ENCODE peak calls at places on chromosomes 3 and 15, in eight cellular contexts. One of them, this sample, is unnamed.

GRCh38 chr15:77538793-77539487 is 93.8 kb downstream of the LINGO1 start:
- DNase-seq in OCI-LY7: no peak
- DNase-seq in astrocyte: no peak
- DNase-seq in GM23248: no peak
- DNase-seq in IMR-90: no peak
- DNase-seq in endothelial cell of umbilical vein: no peak
- DNase-seq in PC-3: no peak
- DNase-seq in hepatocyte: no peak
- DNase-seq in this sample: no peak

GRCh38 chr3:69161587-69162196 is 39.3 kb upstream of the LMOD3 start:
- DNase-seq in hepatocyte: peak; percentile 71
- DNase-seq in endothelial cell of umbilical vein: peak; percentile 65
- DNase-seq in GM23248: peak; percentile 69
- DNase-seq in IMR-90: peak; percentile 53
- DNase-seq in OCI-LY7: peak; percentile 54
- DNase-seq in PC-3: peak; percentile 52
- DNase-seq in astrocyte: no peak
- DNase-seq in this sample: peak; percentile 29

GRCh38 chr15:62730825-62731224 is 311.7 kb upstream of the TPM1 start:
- DNase-seq in astrocyte: no peak
- DNase-seq in GM23248: no peak
- DNase-seq in OCI-LY7: no peak
- DNase-seq in endothelial cell of umbilical vein: no peak
- DNase-seq in hepatocyte: no peak
- DNase-seq in IMR-90: no peak
- DNase-seq in PC-3: no peak
- DNase-seq in this sample: no peak

GRCh38 chr15:74431645-74432044 is 2.1 kb downstream of the SEMA7A start:
- DNase-seq in PC-3: peak; percentile 24
- DNase-seq in endothelial cell of umbilical vein: no peak
- DNase-seq in IMR-90: no peak
- DNase-seq in astrocyte: no peak
- DNase-seq in OCI-LY7: no peak
- DNase-seq in hepatocyte: no peak
- DNase-seq in GM23248: peak; percentile 44
- DNase-seq in this sample: no peak

GRCh38 chr3:29239377-29239776 is 41.5 kb upstream of the RBMS3 start:
- DNase-seq in IMR-90: peak; percentile 18
- DNase-seq in endothelial cell of umbilical vein: peak; percentile 22
- DNase-seq in astrocyte: no peak
- DNase-seq in PC-3: peak; percentile 20
- DNase-seq in GM23248: no peak
- DNase-seq in hepatocyte: no peak
- DNase-seq in OCI-LY7: no peak
- DNase-seq in this sample: no peak

GRCh38 chr3:172848910-172849309 is 98.4 kb downstream of the ECT2 start:
- DNase-seq in hepatocyte: no peak
- DNase-seq in IMR-90: peak; percentile 10
- DNase-seq in GM23248: peak; percentile 83
- DNase-seq in endothelial cell of umbilical vein: peak; percentile 63
- DNase-seq in OCI-LY7: no peak
- DNase-seq in astrocyte: peak; percentile 80
- DNase-seq in PC-3: no peak
- DNase-seq in this sample: no peak

GRCh38 chr3:50675179-50676030 is 678 bp downstream of the DOCK3 start:
- DNase-seq in astrocyte: no peak
- DNase-seq in IMR-90: no peak
- DNase-seq in PC-3: no peak
- DNase-seq in GM23248: peak; percentile 36
- DNase-seq in hepatocyte: peak; percentile 54
- DNase-seq in endothelial cell of umbilical vein: no peak
- DNase-seq in OCI-LY7: peak; percentile 10
- DNase-seq in this sample: peak; percentile 67

GRCh38 chr3:492586-493296 is 296.2 kb downstream of the CHL1 start:
- DNase-seq in GM23248: no peak
- DNase-seq in hepatocyte: peak; percentile 35
- DNase-seq in IMR-90: no peak
- DNase-seq in endothelial cell of umbilical vein: no peak
- DNase-seq in PC-3: no peak
- DNase-seq in OCI-LY7: no peak
- DNase-seq in astrocyte: no peak
- DNase-seq in this sample: no peak

GRCh38 chr3:50010959-50011358 is 71.0 kb downstream of the RBM6 start:
- DNase-seq in GM23248: peak; percentile 47
- DNase-seq in OCI-LY7: no peak
- DNase-seq in endothelial cell of umbilical vein: no peak
- DNase-seq in hepatocyte: no peak
- DNase-seq in IMR-90: peak; percentile 62
- DNase-seq in PC-3: peak; percentile 65
- DNase-seq in astrocyte: peak; percentile 37
- DNase-seq in this sample: no peak

GRCh38 chr3:105398407-105398806 is 31.7 kb downstream of the ALCAM start:
- DNase-seq in endothelial cell of umbilical vein: no peak
- DNase-seq in hepatocyte: no peak
- DNase-seq in IMR-90: no peak
- DNase-seq in astrocyte: no peak
- DNase-seq in PC-3: peak; percentile 26
- DNase-seq in OCI-LY7: no peak
- DNase-seq in GM23248: no peak
- DNase-seq in this sample: no peak

GRCh38 chr15:71596672-71597071 is 213.7 kb upstream of the NR2E3 start:
- DNase-seq in endothelial cell of umbilical vein: no peak
- DNase-seq in PC-3: no peak
- DNase-seq in hepatocyte: no peak
- DNase-seq in IMR-90: peak; percentile 23
- DNase-seq in GM23248: peak; percentile 54
- DNase-seq in astrocyte: peak; percentile 35
- DNase-seq in OCI-LY7: no peak
- DNase-seq in this sample: no peak

GRCh38 chr3:170493712-170494182 is 75.1 kb downstream of the CLDN11 start:
- DNase-seq in IMR-90: peak; percentile 82
- DNase-seq in GM23248: peak; percentile 76
- DNase-seq in endothelial cell of umbilical vein: no peak
- DNase-seq in hepatocyte: no peak
- DNase-seq in PC-3: no peak
- DNase-seq in astrocyte: peak; percentile 71
- DNase-seq in OCI-LY7: no peak
- DNase-seq in this sample: no peak

GRCh38 chr3:49992351-49992750 is 52.4 kb downstream of the RBM6 start:
- DNase-seq in GM23248: no peak
- DNase-seq in OCI-LY7: no peak
- DNase-seq in IMR-90: no peak
- DNase-seq in PC-3: no peak
- DNase-seq in astrocyte: no peak
- DNase-seq in hepatocyte: peak; percentile 11
- DNase-seq in endothelial cell of umbilical vein: no peak
- DNase-seq in this sample: no peak

GRCh38 chr3:32869513-32870047 is 51.8 kb downstream of the TRIM71 start:
- DNase-seq in OCI-LY7: no peak
- DNase-seq in IMR-90: no peak
- DNase-seq in hepatocyte: no peak
- DNase-seq in astrocyte: no peak
- DNase-seq in endothelial cell of umbilical vein: no peak
- DNase-seq in GM23248: no peak
- DNase-seq in PC-3: no peak
- DNase-seq in this sample: no peak

GRCh38 chr15:44667039-44667360 is 3.5 kb upstream of the SPG11 start:
- DNase-seq in hepatocyte: no peak
- DNase-seq in GM23248: no peak
- DNase-seq in IMR-90: no peak
- DNase-seq in OCI-LY7: no peak
- DNase-seq in PC-3: no peak
- DNase-seq in astrocyte: no peak
- DNase-seq in endothelial cell of umbilical vein: no peak
- DNase-seq in this sample: no peak

GRCh38 chr15:91915576-91915975 is 62.1 kb downstream of the SLCO3A1 start:
- DNase-seq in GM23248: no peak
- DNase-seq in PC-3: no peak
- DNase-seq in OCI-LY7: peak; percentile 82
- DNase-seq in astrocyte: no peak
- DNase-seq in hepatocyte: no peak
- DNase-seq in endothelial cell of umbilical vein: no peak
- DNase-seq in IMR-90: no peak
- DNase-seq in this sample: no peak

GRCh38 chr3:157091096-157091833 is 68.7 kb downstream of the CCNL1 start:
- DNase-seq in PC-3: no peak
- DNase-seq in GM23248: no peak
- DNase-seq in endothelial cell of umbilical vein: peak; percentile 20
- DNase-seq in OCI-LY7: no peak
- DNase-seq in hepatocyte: no peak
- DNase-seq in IMR-90: no peak
- DNase-seq in astrocyte: no peak
- DNase-seq in this sample: no peak

GRCh38 chr3:28252016-28252415 is 10.6 kb downstream of the CMC1 start:
- DNase-seq in endothelial cell of umbilical vein: no peak
- DNase-seq in IMR-90: no peak
- DNase-seq in hepatocyte: no peak
- DNase-seq in GM23248: no peak
- DNase-seq in PC-3: no peak
- DNase-seq in OCI-LY7: no peak
- DNase-seq in astrocyte: no peak
- DNase-seq in this sample: no peak

GRCh38 chr3:112813723-112814171 is 32.9 kb downstream of the CD200R1L start:
- DNase-seq in endothelial cell of umbilical vein: peak; percentile 37
- DNase-seq in PC-3: no peak
- DNase-seq in hepatocyte: no peak
- DNase-seq in OCI-LY7: peak; percentile 89
- DNase-seq in IMR-90: peak; percentile 62
- DNase-seq in astrocyte: peak; percentile 74
- DNase-seq in GM23248: peak; percentile 67
- DNase-seq in this sample: no peak

GRCh38 chr15:70503073-70503745 is 260.1 kb downstream of the UACA start:
- DNase-seq in PC-3: no peak
- DNase-seq in hepatocyte: no peak
- DNase-seq in GM23248: no peak
- DNase-seq in endothelial cell of umbilical vein: no peak
- DNase-seq in astrocyte: no peak
- DNase-seq in IMR-90: no peak
- DNase-seq in OCI-LY7: peak; percentile 73
- DNase-seq in this sample: no peak
- H4K20me1 ChIP-seq in PC-3: no peaks in the 10 kb centered on the region
- H4K20me1 ChIP-seq in hepatocyte: no peaks in the 10 kb centered on the region
- H4K20me1 ChIP-seq in GM23248: no peaks in the 10 kb centered on the region
- H4K20me1 ChIP-seq in endothelial cell of umbilical vein: no peaks in the 10 kb centered on the region
- H4K20me1 ChIP-seq in astrocyte: no peaks in the 10 kb centered on the region
- H4K20me1 ChIP-seq in IMR-90: no peaks in the 10 kb centered on the region
- H4K20me1 ChIP-seq in OCI-LY7: no peaks in the 10 kb centered on the region
- H4K20me1 ChIP-seq in this sample: no peaks in the 10 kb centered on the region

DNA sequence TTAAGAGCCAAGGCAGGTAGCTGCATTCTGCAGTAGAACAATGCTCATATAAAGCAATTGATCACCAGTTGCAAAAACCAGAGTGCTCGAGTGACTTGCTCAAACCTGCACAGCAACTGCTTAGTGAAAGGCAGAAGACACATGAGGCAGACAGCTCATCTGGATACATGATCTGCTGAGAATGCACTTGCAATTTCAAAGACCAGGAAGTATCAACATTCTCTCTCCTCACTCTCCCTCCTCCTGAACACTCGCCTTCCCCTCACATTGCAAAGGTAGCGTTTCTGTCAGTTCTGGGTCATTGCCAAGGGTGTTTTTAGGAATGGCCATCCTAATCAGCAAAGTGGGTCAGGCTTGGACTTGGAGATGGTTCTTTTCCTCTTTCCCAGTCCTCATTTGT is 61.0 kb downstream of the BFSP2 start:
- DNase-seq in OCI-LY7: peak; percentile 53
- DNase-seq in GM23248: no peak
- DNase-seq in endothelial cell of umbilical vein: no peak
- DNase-seq in hepatocyte: no peak
- DNase-seq in IMR-90: peak; percentile 11
- DNase-seq in astrocyte: no peak
- DNase-seq in PC-3: no peak
- DNase-seq in this sample: peak; percentile 58
- H3K4me2 ChIP-seq in OCI-LY7: peak overlapping the region; percentile 40
- H3K4me2 ChIP-seq in GM23248: no peak overlapping the region
- H3K4me2 ChIP-seq in endothelial cell of umbilical vein: no peak overlapping the region
- H3K4me2 ChIP-seq in hepatocyte: peak overlapping the region; percentile 52
- H3K4me2 ChIP-seq in IMR-90: no peak overlapping the region
- H3K4me2 ChIP-seq in astrocyte: no peak overlapping the region
- H3K4me2 ChIP-seq in PC-3: no peak overlapping the region
- H3K4me2 ChIP-seq in this sample: peak overlapping the region; percentile 43

DNA sequence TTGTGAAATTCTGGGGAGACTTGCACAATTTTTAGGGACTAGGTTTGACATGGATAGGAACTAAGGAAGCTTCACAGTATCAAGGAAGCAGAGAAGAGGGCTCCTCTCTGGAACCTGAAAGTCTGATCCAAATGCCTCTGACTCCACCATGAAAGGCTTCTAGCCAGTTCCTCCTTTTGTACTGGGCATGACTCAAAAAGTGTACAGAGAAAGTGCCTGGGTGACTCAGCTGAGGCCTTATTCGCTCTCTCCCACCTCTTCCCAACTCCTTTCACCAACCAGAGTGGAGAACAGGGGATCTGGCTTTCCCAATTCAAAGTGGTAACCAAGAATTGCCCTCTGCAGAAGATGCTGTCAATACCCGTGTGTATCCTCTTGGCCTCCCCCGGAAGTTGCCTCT is 342.9 kb upstream of the PROK2 start:
- DNase-seq in IMR-90: peak; percentile 25
- DNase-seq in astrocyte: peak; percentile 36
- DNase-seq in PC-3: peak; percentile 59
- DNase-seq in hepatocyte: no peak
- DNase-seq in endothelial cell of umbilical vein: no peak
- DNase-seq in GM23248: peak; percentile 86
- DNase-seq in OCI-LY7: no peak
- DNase-seq in this sample: no peak
- H4K20me1 ChIP-seq in IMR-90: no peaks in the 10 kb centered on the region
- H4K20me1 ChIP-seq in astrocyte: no peaks in the 10 kb centered on the region
- H4K20me1 ChIP-seq in PC-3: peaks cover 4% of the 10 kb centered on the region
- H4K20me1 ChIP-seq in hepatocyte: no peaks in the 10 kb centered on the region
- H4K20me1 ChIP-seq in endothelial cell of umbilical vein: no peaks in the 10 kb centered on the region
- H4K20me1 ChIP-seq in GM23248: no peaks in the 10 kb centered on the region
- H4K20me1 ChIP-seq in OCI-LY7: no peaks in the 10 kb centered on the region
- H4K20me1 ChIP-seq in this sample: no peaks in the 10 kb centered on the region

GRCh38 chr3:14647976-14648955 is 3.3 kb upstream of the CCDC174 start:
- DNase-seq in PC-3: no peak
- DNase-seq in IMR-90: no peak
- DNase-seq in hepatocyte: no peak
- DNase-seq in OCI-LY7: no peak
- DNase-seq in astrocyte: no peak
- DNase-seq in GM23248: no peak
- DNase-seq in endothelial cell of umbilical vein: no peak
- DNase-seq in this sample: no peak

GRCh38 chr3:14646589-14647413 is 4.8 kb upstream of the CCDC174 start:
- DNase-seq in hepatocyte: peak; percentile 22
- DNase-seq in GM23248: no peak
- DNase-seq in PC-3: no peak
- DNase-seq in OCI-LY7: no peak
- DNase-seq in IMR-90: no peak
- DNase-seq in endothelial cell of umbilical vein: no peak
- DNase-seq in astrocyte: no peak
- DNase-seq in this sample: no peak

GRCh38 chr3:14651440-14652251 is at the start of gene CCDC174:
- DNase-seq in endothelial cell of umbilical vein: peak; percentile 99
- DNase-seq in astrocyte: peak; percentile 98
- DNase-seq in PC-3: peak; percentile 99
- DNase-seq in GM23248: peak; percentile 98
- DNase-seq in hepatocyte: peak; percentile 97
- DNase-seq in IMR-90: peak; percentile 99
- DNase-seq in OCI-LY7: peak; percentile 100
- DNase-seq in this sample: peak; percentile 94

GRCh38 chr3:14650193-14650592 is 1.4 kb upstream of the CCDC174 start:
- DNase-seq in endothelial cell of umbilical vein: no peak
- DNase-seq in astrocyte: no peak
- DNase-seq in GM23248: no peak
- DNase-seq in OCI-LY7: no peak
- DNase-seq in hepatocyte: no peak
- DNase-seq in IMR-90: no peak
- DNase-seq in PC-3: no peak
- DNase-seq in this sample: no peak

GRCh38 chr3:14649466-14649865 is 2.1 kb upstream of the CCDC174 start:
- DNase-seq in hepatocyte: no peak
- DNase-seq in GM23248: no peak
- DNase-seq in astrocyte: no peak
- DNase-seq in OCI-LY7: no peak
- DNase-seq in IMR-90: no peak
- DNase-seq in PC-3: no peak
- DNase-seq in endothelial cell of umbilical vein: no peak
- DNase-seq in this sample: no peak
- H3K4me2 ChIP-seq in hepatocyte: peak overlapping the region; percentile 68
- H3K4me2 ChIP-seq in GM23248: no peak overlapping the region
- H3K4me2 ChIP-seq in astrocyte: no peak overlapping the region
- H3K4me2 ChIP-seq in OCI-LY7: no peak overlapping the region
- H3K4me2 ChIP-seq in IMR-90: no peak overlapping the region
- H3K4me2 ChIP-seq in PC-3: no peak overlapping the region
- H3K4me2 ChIP-seq in endothelial cell of umbilical vein: no peak overlapping the region
- H3K4me2 ChIP-seq in this sample: no peak overlapping the region

This sample was measured in PC-9.